ENCODE peak calls at places on chromosomes 6 and 20, in six cellular contexts. P is fibroblast of lung, Z is brain microvascular endothelial cell, B is PC-3, D is dorsolateral prefrontal cortex, V is body of pancreas. W is an unnamed sample.

GRCh38 chr6:139369568-139370046 is 4.8 kb downstream of the CITED2 start:
- DNase-seq in V (peak), P (peak), D (no peak), B (peak), Z (peak), W (peak)

GRCh38 chr20:34074101-34074760 is 37.8 kb downstream of the EIF2S2 start:
- DNase-seq in V (no peak), D (no peak), P (no peak), Z (no peak), B (peak), W (peak)

GRCh38 chr6:169921853-169922779 is 170.7 kb downstream of the ERMARD start:
- DNase-seq in Z (no peak), P (no peak), B (no peak), D (no peak), V (no peak), W (no peak)

GRCh38 chr6:37714836-37715425 is 17.2 kb upstream of the MDGA1 start:
- DNase-seq in V (no peak), D (no peak), Z (no peak), P (peak), B (no peak), W (peak)

GRCh38 chr20:37520417-37520751 is 666 bp upstream of the NNAT start:
- DNase-seq in P (no peak), D (no peak), Z (no peak), V (no peak), B (no peak), W (no peak)

GRCh38 chr20:35820715-35821114 is 48.9 kb downstream of the PHF20 start:
- DNase-seq in Z (peak), V (no peak), P (peak), D (no peak), B (peak), W (peak)

GRCh38 chr6:137853569-137854213 is 13.4 kb upstream of the TNFAIP3 start:
- DNase-seq in Z (no peak), V (no peak), D (no peak), P (peak), B (peak), W (peak)

GRCh38 chr20:35006009-35006408 is 50.3 kb downstream of the MYH7B start:
- DNase-seq in P (no peak), B (no peak), D (no peak), V (no peak), Z (no peak), W (no peak)

GRCh38 chr6:131213501-131213990 is 78.3 kb downstream of the AKAP7 start:
- DNase-seq in D (no peak), P (peak), V (no peak), Z (peak), B (no peak), W (peak)

GRCh38 chr6:134550604-134551003 is 232.7 kb upstream of the SGK1 start:
- DNase-seq in V (no peak), B (no peak), P (peak), Z (peak), D (no peak), W (peak)

GRCh38 chr20:60453847-60454246 is 495.6 kb downstream of the CDH26 start:
- DNase-seq in Z (no peak), D (no peak), V (no peak), B (no peak), P (no peak), W (no peak)

GRCh38 chr6:149289966-149290365 is 27.5 kb upstream of the TAB2 start:
- DNase-seq in D (no peak), B (peak), V (no peak), P (no peak), Z (no peak), W (no peak)

GRCh38 chr20:37914672-37915433 is 11.9 kb downstream of the VSTM2L start:
- DNase-seq in B (no peak), D (no peak), P (no peak), V (no peak), Z (no peak), W (no peak)

GRCh38 chr6:15023448-15023847 is 222.4 kb upstream of the JARID2 start:
- DNase-seq in B (no peak), P (no peak), V (no peak), D (no peak), Z (no peak), W (no peak)

GRCh38 chr20:41903614-41904013 is 285.4 kb upstream of the CHD6 start:
- DNase-seq in B (no peak), V (no peak), D (no peak), P (no peak), Z (no peak), W (no peak)

GRCh38 chr6:54697423-54697822 is 149.1 kb upstream of the FAM83B start:
- DNase-seq in Z (no peak), P (peak), D (no peak), B (peak), V (no peak), W (peak)

GRCh38 chr6:129186988-129187387 is 304.1 kb downstream of the LAMA2 start:
- DNase-seq in V (no peak), Z (peak), D (no peak), P (peak), B (peak), W (peak)
- H3K27ac ChIP-seq in V (no peak), Z (no peak), D (no peak), P (no peak), B (no peak), W (no peak)

GRCh38 chr6:151060096-151060741 is 179.5 kb upstream of the AKAP12 start:
- DNase-seq in Z (peak), B (peak), D (no peak), P (peak), V (no peak), W (peak)
- H3K27ac ChIP-seq in Z (peak), B (peak), D (no peak), P (peak), V (no peak), W (peak)

GRCh38 chr6:33837070-33837469 is 33.3 kb upstream of the MLN start:
- DNase-seq in D (no peak), V (no peak), B (no peak), Z (no peak), P (no peak), W (no peak)

GRCh38 chr6:33839399-33840063 is 35.7 kb upstream of the MLN start:
- DNase-seq in V (no peak), D (no peak), B (no peak), P (no peak), Z (no peak), W (no peak)

GRCh38 chr6:33840064-33840926 is 36.5 kb upstream of the MLN start:
- DNase-seq in P (peak), B (peak), Z (peak), V (no peak), D (peak), W (peak)

GRCh38 chr6:33838979-33839378 is 35.2 kb upstream of the MLN start:
- DNase-seq in D (no peak), V (no peak), P (no peak), Z (no peak), B (no peak), W (no peak)

DNA sequence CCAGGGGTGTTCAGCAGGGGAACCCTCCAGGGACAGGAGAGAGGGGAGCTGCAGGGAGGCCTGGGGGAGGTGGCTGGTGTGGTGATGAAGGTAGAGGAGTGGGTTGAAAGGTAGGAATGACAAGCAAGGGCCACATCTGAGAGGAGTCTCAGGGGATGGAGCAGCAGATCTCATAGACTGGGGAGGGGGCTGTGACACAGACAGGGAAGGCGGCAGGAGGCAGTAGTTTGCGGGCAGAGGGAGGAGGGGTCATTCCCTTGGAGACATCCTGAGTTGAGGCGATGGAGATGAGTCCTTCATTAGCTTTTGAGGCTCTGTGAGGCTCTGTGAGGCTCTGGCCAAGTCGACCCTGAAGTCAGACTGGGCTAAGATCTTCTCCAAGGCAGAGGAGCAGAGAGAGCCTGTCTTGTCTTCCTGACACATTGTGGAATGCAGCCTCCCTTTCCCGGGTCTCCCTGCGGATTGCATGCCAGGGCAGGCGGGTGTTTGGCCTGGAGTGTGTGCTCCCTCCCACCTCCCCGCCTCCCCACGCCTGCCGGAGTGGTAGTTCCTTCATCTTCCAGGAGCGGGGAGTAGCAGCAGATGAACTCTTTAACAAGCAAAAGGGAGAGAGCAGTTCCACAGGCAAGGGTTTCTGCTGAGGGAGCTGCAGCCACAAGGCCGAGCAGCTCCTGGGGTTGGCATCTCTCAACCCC is 34.3 kb upstream of the MLN start:
- DNase-seq in V (no peak), Z (no peak), P (peak), D (no peak), B (no peak), W (peak)
- H3K27ac ChIP-seq in V (no peak), Z (no peak), P (peak), D (no peak), B (no peak), W (peak)

GRCh38 chr20:6074145-6074561 is 20.3 kb upstream of the LRRN4 start:
- DNase-seq in P (no peak), Z (no peak), V (no peak), B (peak), D (no peak), W (no peak)

GRCh38 chr20:6074784-6075183 is 20.9 kb upstream of the LRRN4 start:
- DNase-seq in D (no peak), P (no peak), Z (no peak), B (no peak), V (no peak), W (no peak)

GRCh38 chr20:6071162-6071695 is 17.4 kb upstream of the LRRN4 start:
- DNase-seq in B (no peak), V (peak), D (no peak), Z (no peak), P (no peak), W (no peak)

GRCh38 chr20:6079011-6079410 is 25.2 kb upstream of the LRRN4 start:
- DNase-seq in P (peak), Z (no peak), B (no peak), D (no peak), V (no peak), W (no peak)

DNA sequence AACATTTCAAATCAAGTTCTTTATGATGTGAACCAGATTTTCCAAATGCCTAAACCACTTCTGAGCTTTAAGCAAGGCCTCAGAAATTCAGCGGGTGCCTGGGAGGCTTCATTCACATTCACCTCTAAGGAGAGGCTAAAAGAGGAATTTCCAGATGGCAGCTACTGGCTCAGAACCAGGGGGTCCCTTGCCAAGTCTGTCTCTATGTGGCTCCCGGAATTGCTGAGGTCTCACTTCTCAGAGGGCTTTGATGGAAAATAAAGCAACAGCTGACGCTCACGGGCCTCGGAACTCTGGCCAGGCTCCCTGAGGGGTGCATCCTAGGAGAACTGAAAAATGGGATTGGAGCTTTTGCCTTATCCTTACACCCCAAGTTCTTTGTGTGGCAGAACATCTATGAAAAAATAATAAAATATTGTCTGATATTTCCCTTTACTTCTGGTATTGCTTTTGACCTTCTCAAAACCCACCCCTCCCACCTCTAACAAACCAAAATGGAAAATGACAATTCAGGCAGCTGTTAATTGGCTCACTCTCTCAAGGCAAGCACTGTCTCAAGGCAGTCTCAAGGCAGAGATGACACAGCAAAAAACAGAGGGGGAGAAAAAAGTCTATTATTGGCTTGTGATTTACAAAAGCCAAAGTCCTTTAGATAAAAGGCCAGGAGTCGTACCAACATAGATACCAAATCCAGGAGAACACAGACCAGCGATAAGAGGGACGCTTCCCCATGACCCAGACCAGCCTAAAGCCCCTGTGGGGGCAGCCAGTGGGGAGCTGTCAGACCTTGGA is 21.8 kb upstream of the LRRN4 start:
- DNase-seq in D (peak), P (peak), Z (no peak), V (no peak), B (no peak), W (no peak)
- H3K27ac ChIP-seq in D (no peak), P (no peak), Z (no peak), V (no peak), B (no peak), W (no peak)

GRCh38 chr6:53523511-53524454 is 21.1 kb downstream of the GCLC start:
- DNase-seq in D (no peak), Z (no peak), P (no peak), V (no peak), B (no peak), W (peak)
- H3K27ac ChIP-seq in D (no peak), Z (no peak), P (peak), V (peak), B (no peak), W (peak)

DNA sequence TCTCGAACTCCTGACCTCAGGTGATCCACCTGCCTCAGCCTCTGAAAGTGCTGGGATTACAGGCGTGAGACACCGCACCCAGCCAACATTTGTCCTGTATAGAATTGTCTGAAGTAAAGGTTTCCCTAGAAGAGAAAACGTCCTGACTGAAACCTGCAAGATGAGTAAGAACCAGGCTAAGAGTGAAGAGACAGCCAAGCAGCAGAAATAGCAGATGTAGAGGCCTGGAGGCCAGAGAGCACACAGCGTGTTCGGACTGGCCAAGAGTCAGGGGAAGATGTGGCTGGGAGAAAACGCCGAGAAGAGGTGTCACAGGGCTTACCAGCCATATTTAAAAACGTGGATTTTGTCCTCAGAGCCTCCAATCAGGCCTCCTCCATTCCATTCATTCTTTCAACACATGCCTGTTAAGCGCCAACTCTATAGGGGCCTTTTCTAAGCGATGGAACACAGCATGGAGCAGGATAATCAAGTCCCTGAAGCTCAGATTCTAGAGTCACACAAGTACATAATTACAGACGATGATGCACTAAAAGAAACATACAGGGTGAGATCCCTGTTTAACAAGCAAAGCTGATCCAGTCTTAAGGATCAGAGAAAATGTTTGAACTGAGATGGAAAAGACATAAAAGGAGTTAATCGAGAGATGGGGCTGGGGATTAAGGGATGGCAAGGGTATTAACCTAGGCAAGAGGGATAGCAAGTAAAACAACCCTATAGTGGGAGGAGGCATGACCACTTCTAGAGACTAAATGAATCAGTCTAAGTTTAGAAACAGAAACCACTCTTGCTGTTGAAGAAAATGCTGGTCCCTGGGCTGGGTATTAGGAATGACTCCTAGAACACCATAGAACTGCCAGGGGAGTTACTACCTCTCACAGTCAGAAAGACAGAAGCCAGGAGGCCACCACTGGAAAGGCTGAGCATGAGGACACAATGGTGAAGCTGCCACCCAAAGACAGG is 4.8 kb downstream of the ZCCHC3 start:
- DNase-seq in V (no peak), Z (no peak), B (no peak), D (no peak), P (no peak), W (no peak)
- H3K27ac ChIP-seq in V (no peak), Z (no peak), B (no peak), D (no peak), P (no peak), W (no peak)

GRCh38 chr6:127812985-127813681 is 87.7 kb downstream of the THEMIS start:
- DNase-seq in P (no peak), V (no peak), D (no peak), Z (no peak), B (no peak), W (no peak)
- H3K27ac ChIP-seq in P (no peak), V (no peak), D (no peak), Z (no peak), B (no peak), W (no peak)

DNA sequence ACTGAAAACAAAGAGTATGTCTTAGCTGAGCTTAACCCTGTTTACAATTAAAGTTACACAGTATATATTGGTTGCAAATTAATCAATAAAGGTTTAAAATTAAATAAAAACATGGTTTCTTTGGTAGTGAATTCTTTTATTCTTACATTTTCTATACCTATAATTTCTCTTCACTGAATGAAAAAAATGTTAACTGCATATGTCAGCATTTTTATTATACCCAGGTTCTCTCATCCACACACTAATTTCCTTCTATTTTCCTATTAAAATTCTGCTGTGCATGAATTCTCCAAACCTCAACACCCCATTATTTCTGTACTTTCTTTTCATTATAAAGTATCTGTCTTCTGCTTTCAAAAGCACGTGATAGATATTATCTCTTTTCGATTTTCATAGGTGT is 91.9 kb downstream of the TBC1D32 start:
- DNase-seq in V (no peak), D (no peak), P (no peak), Z (no peak), B (no peak), W (no peak)
- H3K27ac ChIP-seq in V (no peak), D (no peak), P (no peak), Z (no peak), B (no peak), W (no peak)

GRCh38 chr6:112193535-112194051 is 60.8 kb downstream of the LAMA4 start:
- DNase-seq in Z (no peak), V (no peak), P (no peak), B (no peak), D (no peak), W (no peak)

GRCh38 chr6:112190164-112190563 is 64.2 kb downstream of the LAMA4 start:
- DNase-seq in V (no peak), B (no peak), Z (no peak), P (no peak), D (no peak), W (no peak)

GRCh38 chr6:112195166-112195565 is 59.2 kb downstream of the LAMA4 start:
- DNase-seq in Z (no peak), P (no peak), D (no peak), B (no peak), V (no peak), W (no peak)

GRCh38 chr6:112191509-112191908 is 62.9 kb downstream of the LAMA4 start:
- DNase-seq in V (no peak), Z (no peak), B (no peak), D (no peak), P (no peak), W (no peak)

DNA sequence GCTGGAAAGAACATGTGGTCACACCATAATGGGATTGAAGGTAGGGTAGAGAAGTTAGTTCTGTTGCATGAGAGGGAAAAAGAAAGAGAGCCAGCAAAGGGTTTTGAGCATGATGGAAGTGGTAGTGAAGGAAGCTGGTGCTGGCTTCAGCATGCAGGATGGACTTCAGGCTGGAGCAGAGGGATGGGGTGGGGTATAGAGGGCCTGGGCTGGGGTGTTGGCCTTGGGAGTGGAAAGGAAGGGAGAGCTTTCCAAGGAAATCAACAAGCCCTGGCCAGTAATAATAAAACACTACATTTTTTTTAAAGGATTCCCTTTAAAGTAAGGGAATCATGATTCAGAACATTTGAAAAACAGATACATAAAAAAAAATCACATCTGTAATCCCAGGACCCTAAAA is 61.3 kb downstream of the LAMA4 start:
- DNase-seq in B (no peak), V (no peak), D (no peak), P (no peak), Z (no peak), W (no peak)
- H3K27ac ChIP-seq in B (no peak), V (no peak), D (no peak), P (no peak), Z (no peak), W (no peak)